ENCODE peak calls at places on chromosomes 7 and 10, in six cellular contexts. O is left ventricle myocardium inferior; G is tibial nerve; Z is CD4-positive, CD25-positive, alpha-beta regulatory T cell; I is OCI-LY7; J is heart left ventricle. S is an unnamed sample.

GRCh38 chr10:8073696-8074416 is 19.4 kb downstream of the GATA3 start:
- DNase-seq in O (no peak), G (no peak), Z (no peak), I (no peak), J (no peak), S (no peak)

GRCh38 chr10:79073784-79074432 is 5.1 kb downstream of the ZMIZ1 start:
- DNase-seq in O (peak), G (no peak), Z (no peak), I (no peak), J (peak), S (no peak)

GRCh38 chr10:119006451-119007210 is 22.9 kb upstream of the NANOS1 start:
- DNase-seq in O (no peak), G (peak), Z (no peak), I (no peak), J (no peak), S (no peak)

GRCh38 chr7:107836237-107837144 is 33.5 kb upstream of the SLC26A3 start:
- DNase-seq in O (no peak), G (no peak), Z (no peak), I (no peak), J (no peak), S (no peak)

GRCh38 chr7:71521506-71521905 is 389.6 kb downstream of the GALNT17 start:
- DNase-seq in O (no peak), G (no peak), Z (no peak), I (no peak), J (no peak), S (no peak)

GRCh38 chr7:66308411-66308810 is 103.3 kb downstream of the TPST1 start:
- DNase-seq in O (no peak), G (no peak), Z (no peak), I (no peak), J (no peak), S (no peak)

GRCh38 chr7:36633377-36633776 is 90.9 kb downstream of the AOAH start:
- DNase-seq in O (no peak), G (no peak), Z (no peak), I (no peak), J (no peak), S (no peak)

GRCh38 chr10:109987413-109987812 is 20.4 kb upstream of the ADD3 start:
- DNase-seq in O (no peak), G (no peak), Z (no peak), I (no peak), J (no peak), S (no peak)

GRCh38 chr10:1829712-1830111 is 92.4 kb upstream of the ADARB2 start:
- DNase-seq in O (no peak), G (no peak), Z (no peak), I (no peak), J (no peak), S (no peak)

GRCh38 chr7:156118246-156118645 is 306.0 kb upstream of the SHH start:
- DNase-seq in O (no peak), G (no peak), Z (no peak), I (no peak), J (no peak), S (no peak)
- H3K4me3 ChIP-seq in O (no peak), G (no peak), Z (no peak), I (no peak), J (no peak), S (no peak)

GRCh38 chr10:13520194-13520593 is 8.6 kb downstream of the BEND7 start:
- DNase-seq in O (no peak), G (no peak), Z (no peak), I (no peak), J (no peak), S (no peak)

GRCh38 chr10:13517675-13518074 is 11.1 kb downstream of the BEND7 start:
- DNase-seq in O (no peak), G (no peak), Z (no peak), I (no peak), J (no peak), S (no peak)

GRCh38 chr10:13525683-13526082 is 3.1 kb downstream of the BEND7 start:
- DNase-seq in O (no peak), G (no peak), Z (no peak), I (no peak), J (no peak), S (no peak)

GRCh38 chr10:13518076-13518692 is 10.6 kb downstream of the BEND7 start:
- DNase-seq in O (no peak), G (no peak), Z (no peak), I (no peak), J (no peak), S (no peak)

DNA sequence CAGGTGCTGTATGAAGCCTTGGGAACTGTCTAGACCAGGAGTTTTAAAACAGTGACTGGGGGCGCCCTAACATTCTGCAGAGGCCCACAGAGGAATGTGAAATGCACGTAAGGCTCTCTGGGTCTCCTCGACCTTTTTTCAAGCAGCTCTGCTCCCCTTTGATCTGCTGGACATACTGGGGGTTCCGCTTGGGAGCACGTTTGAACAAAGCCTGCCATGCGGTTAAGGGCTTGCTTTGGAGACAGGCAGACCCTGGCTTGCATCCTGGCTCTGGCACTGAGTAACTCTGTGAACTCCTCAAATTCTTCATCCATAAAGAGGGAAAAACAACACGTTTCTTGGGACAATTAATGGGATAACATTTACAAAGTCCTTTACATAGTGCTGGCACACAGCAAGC is 7.8 kb downstream of the BEND7 start:
- DNase-seq in O (no peak), G (no peak), Z (no peak), I (no peak), J (no peak), S (no peak)
- H3K4me3 ChIP-seq in O (no peak), G (no peak), Z (no peak), I (no peak), J (no peak), S (no peak)

GRCh38 chr10:86362129-86362527 is 4.5 kb downstream of the GRID1 start:
- DNase-seq in O (no peak), G (no peak), Z (no peak), I (no peak), J (no peak), S (no peak)
- H3K4me3 ChIP-seq in O (no peak), G (no peak), Z (no peak), I (no peak), J (no peak), S (no peak)

DNA sequence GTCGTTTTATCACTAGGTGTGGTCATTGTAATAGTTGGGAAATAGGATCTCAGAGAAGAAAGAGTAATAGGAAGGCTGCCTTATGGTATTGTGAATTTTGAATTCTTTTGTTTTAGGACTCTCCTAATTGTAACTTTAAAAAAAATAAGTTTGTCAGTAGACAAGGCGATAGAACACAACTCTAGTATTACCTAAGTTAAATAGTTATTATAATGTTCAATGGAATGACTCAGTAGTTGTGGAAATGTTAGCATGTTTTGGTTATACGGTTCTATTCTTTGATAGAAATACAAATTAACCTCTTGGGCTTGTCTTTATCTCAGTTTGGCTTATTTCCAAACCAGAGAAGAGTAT is 1.4 kb downstream of the DNAH11 start:
- DNase-seq in O (no peak), G (no peak), Z (no peak), I (no peak), J (no peak), S (no peak)
- H3K4me3 ChIP-seq in O (no peak), G (no peak), Z (no peak), I (no peak), J (no peak), S (no peak)

DNA sequence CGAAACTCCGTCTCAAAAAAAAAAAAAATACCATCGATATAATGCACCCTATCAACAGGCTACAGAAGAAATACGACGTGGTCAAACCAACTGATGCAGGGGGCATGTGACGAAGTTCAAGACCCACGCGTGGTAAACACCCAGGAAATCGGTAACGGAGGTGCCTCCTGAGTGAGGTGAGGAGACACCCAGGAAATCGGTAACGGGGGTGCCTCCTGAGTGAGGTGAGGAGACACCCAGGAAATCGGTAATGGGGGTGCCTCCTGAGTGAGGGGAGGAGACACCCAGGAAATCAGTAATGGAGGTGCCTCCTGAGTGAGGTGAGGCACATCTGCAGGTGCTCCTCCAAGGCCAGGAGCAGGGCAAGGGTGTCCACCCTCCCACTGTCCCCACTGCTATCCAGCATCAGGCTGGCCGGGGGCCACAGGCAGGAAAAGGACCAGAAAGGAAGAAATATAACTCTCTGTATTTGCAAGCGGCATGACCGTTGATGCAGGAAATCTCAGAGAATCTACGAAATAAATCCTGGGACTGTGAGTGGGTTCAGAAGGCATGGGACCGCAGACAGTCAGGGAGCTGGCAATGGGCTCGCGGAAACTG is 10.7 kb upstream of the GPR146 start:
- DNase-seq in O (no peak), G (no peak), Z (peak), I (no peak), J (no peak), S (no peak)
- H3K4me3 ChIP-seq in O (no peak), G (no peak), Z (peak), I (no peak), J (no peak), S (no peak)

GRCh38 chr10:22629843-22630228 is 84.5 kb downstream of the PIP4K2A start:
- DNase-seq in O (no peak), G (no peak), Z (no peak), I (no peak), J (no peak), S (no peak)
- H3K4me3 ChIP-seq in O (no peak), G (no peak), Z (peak), I (peak), J (no peak), S (no peak)

GRCh38 chr7:158596309-158596708 is 8.7 kb upstream of the PTPRN2 start:
- DNase-seq in O (no peak), G (no peak), Z (no peak), I (no peak), J (no peak), S (no peak)
- H3K4me3 ChIP-seq in O (no peak), G (no peak), Z (no peak), I (no peak), J (no peak), S (no peak)

GRCh38 chr10:86366902-86367338 is 325 bp upstream of the GRID1 start:
- DNase-seq in O (no peak), G (peak), Z (no peak), I (no peak), J (peak), S (no peak)

GRCh38 chr10:86368987-86369386 is 2.4 kb upstream of the GRID1 start:
- DNase-seq in O (no peak), G (peak), Z (no peak), I (no peak), J (peak), S (no peak)

GRCh38 chr10:86368046-86368445 is 1.5 kb upstream of the GRID1 start:
- DNase-seq in O (no peak), G (no peak), Z (no peak), I (no peak), J (peak), S (no peak)

GRCh38 chr10:86366033-86366901 is at the start of gene GRID1:
- DNase-seq in O (no peak), G (peak), Z (no peak), I (peak), J (peak), S (peak)

DNA sequence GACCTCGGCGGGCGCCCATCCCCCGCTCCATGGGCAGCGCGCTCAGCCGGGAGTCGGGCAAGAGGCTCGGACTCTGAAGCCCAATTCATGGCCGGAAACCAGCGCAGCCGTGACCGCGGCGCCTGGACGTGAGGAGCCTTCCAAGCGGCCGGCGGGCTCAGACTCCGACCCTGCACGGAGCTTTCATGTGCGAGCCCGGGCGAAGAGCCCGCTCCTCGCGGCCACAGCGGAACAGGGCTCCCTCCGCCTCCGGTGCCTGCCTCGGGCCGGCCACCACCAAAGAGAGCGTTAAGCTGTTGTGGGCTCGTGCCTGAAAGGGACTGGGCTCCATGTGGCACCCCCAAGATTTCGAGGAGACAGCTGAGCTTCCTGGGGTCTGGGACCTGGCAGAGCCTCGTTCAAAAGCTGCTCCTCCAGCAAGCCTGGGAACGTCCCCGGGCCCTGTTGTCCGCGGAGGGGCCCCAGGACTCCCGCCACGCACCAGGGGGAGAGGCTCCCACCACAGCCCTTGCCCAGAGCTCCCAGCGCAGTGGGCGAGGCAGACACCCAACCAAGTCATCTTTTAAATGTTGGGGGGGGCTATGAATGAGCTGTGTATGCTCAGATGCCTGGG is 850 bp upstream of the GRID1 start:
- DNase-seq in O (no peak), G (peak), Z (no peak), I (no peak), J (peak), S (no peak)
- H3K4me3 ChIP-seq in O (peak), G (peak), Z (no peak), I (peak), J (peak), S (no peak)

GRCh38 chr10:5094265-5095205 is at the start of gene AKR1C3:
- DNase-seq in O (no peak), G (no peak), Z (no peak), I (peak), J (no peak), S (peak)
- H3K4me3 ChIP-seq in O (peak), G (peak), Z (peak), I (no peak), J (peak), S (peak)

GRCh38 chr7:1174881-1175596 is 15.0 kb upstream of the ZFAND2A start:
- DNase-seq in O (no peak), G (no peak), Z (no peak), I (no peak), J (no peak), S (no peak)

GRCh38 chr7:1175597-1175966 is 15.6 kb upstream of the ZFAND2A start:
- DNase-seq in O (no peak), G (no peak), Z (no peak), I (no peak), J (no peak), S (no peak)

GRCh38 chr7:1176891-1177373 is 16.9 kb upstream of the ZFAND2A start:
- DNase-seq in O (peak), G (peak), Z (peak), I (peak), J (peak), S (peak)

GRCh38 chr7:1172666-1173523 is 12.9 kb upstream of the ZFAND2A start:
- DNase-seq in O (no peak), G (no peak), Z (no peak), I (no peak), J (no peak), S (no peak)

DNA sequence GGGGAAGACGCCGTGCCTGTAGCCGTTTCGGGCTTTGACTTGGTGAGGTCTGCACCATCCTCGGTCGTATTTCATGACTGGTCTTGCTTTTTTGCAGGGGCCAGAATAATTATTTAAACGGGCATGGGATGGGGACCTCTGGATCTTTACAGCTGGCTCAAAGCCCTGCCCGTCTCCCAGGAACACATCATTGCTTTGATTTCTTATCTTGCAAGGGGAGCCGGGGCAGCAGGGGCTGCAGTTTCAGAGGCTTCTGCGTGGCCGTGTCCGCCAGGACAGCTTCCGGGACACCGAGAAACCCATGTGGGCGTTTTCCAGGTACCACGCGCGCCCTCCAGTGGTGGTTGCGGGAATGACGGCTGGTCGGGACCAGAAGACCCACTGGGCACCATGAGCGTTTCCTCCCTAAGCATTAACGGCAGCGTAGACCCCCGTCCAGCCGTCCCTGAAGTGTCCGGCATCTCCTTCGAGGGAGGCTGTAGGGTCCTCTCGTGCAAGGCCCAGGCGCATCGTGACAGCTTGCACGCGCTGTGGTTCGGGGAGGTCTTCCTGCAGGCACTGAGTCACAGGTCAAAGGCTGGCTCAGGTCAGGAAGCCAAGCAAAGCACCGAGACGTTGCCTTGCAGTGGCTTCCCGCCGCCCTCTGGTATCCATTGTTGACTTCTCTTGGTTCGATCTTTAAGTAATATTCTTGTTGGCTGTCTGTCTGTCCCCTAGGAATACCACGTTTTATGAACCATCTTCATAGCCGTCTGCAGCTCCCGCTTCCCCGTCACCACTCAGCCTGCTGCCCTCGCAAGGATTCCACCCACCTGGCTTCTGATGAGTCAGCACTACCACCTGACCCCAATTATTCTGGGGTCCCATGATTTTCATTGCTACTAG is 16.2 kb upstream of the ZFAND2A start:
- DNase-seq in O (peak), G (peak), Z (peak), I (peak), J (peak), S (peak)
- H3K4me3 ChIP-seq in O (peak), G (no peak), Z (no peak), I (peak), J (peak), S (peak)

S was measured in Jurkat, Clone E6-1.